ENCODE peak calls at places on chromosomes 16 and 17, in six cellular contexts. Q, I, X, V, K and T are unnamed samples.

GRCh38 chr17:71412803-71413202 is 708.0 kb upstream of the SOX9 start:
- DNase-seq in Q (no peak), I (no peak), X (no peak), V (no peak), K (no peak), T (no peak)

GRCh38 chr17:8128125-8128784 is 4.3 kb upstream of the HES7 start:
- DNase-seq in Q (no peak), I (no peak), X (no peak), V (no peak), K (peak), T (no peak)

GRCh38 chr16:86353934-86354333 is 156.4 kb upstream of the FOXF1 start:
- DNase-seq in Q (no peak), I (no peak), X (no peak), V (no peak), K (no peak), T (no peak)

GRCh38 chr16:55349867-55350266 is 25.9 kb downstream of the IRX6 start:
- DNase-seq in Q (no peak), I (no peak), X (no peak), V (no peak), K (no peak), T (no peak)

GRCh38 chr17:32909787-32910369 is 18.1 kb upstream of the TMEM98 start:
- DNase-seq in Q (no peak), I (peak), X (peak), V (peak), K (no peak), T (no peak)

GRCh38 chr17:17176341-17176740 is 29.8 kb downstream of the PLD6 start:
- DNase-seq in Q (no peak), I (no peak), X (no peak), V (no peak), K (no peak), T (no peak)

GRCh38 chr16:73713301-73713700 is 583.3 kb upstream of the PSMD7 start:
- DNase-seq in Q (no peak), I (no peak), X (no peak), V (no peak), K (no peak), T (no peak)

GRCh38 chr16:50635505-50636392 is 45.4 kb downstream of the SNX20 start:
- DNase-seq in Q (no peak), I (no peak), X (no peak), V (no peak), K (no peak), T (no peak)

DNA sequence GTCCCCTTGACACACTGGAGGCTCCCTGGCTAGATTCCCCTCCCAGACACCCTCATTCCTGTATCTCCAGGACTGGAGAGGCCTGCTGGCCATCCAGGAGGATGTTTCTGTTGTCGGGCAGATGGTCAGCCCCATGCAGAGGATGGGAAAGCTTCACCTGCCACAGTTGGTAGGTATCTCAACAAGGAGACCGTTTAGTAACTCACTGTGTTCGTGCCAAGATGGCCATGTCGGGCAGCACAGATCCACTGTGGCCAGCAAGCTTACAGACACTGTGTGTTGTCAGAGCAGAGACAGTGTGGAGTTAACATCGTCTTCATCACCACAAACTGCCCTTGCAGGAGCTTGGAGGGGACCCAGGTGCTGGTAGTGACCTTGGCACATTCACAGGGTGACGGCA is 390.9 kb downstream of the SEC14L1 start:
- DNase-seq in Q (peak), I (no peak), X (no peak), V (no peak), K (peak), T (no peak)
- TF ChIP-seq CTCF in Q (no peak), I (no peak), X (no peak), V (no peak), K (no peak), T (no peak)

DNA sequence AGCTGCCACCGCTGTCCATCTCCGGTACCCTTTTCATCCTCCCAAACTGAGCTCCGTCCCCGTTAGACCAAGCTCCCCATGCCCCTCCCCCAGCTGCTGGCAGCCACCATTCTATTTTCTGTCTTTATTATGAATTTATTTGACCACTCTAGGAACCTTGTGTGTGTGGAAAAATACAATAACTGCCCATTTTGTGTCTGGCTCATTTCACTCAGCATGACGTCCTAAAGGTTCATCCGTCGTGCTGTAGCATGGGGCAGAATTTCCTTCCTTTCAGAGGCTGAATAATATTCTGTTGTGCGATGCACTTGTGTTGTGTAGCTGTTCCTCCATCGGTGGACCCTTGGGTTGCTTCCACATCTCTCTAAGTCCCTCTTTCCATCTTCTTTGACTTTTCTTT is 263.1 kb downstream of the SEC14L1 start:
- DNase-seq in Q (no peak), I (no peak), X (no peak), V (no peak), K (no peak), T (no peak)
- TF ChIP-seq CTCF in Q (no peak), I (no peak), X (no peak), V (no peak), K (no peak), T (no peak)

GRCh38 chr17:57084361-57084801 is 665 bp upstream of the AKAP1 start:
- DNase-seq in Q (no peak), I (no peak), X (no peak), V (no peak), K (no peak), T (no peak)

GRCh38 chr17:57086069-57086930 is 1.3 kb downstream of the AKAP1 start:
- DNase-seq in Q (peak), I (peak), X (no peak), V (peak), K (peak), T (no peak)

GRCh38 chr17:57088298-57088697 is 3.3 kb downstream of the AKAP1 start:
- DNase-seq in Q (no peak), I (no peak), X (no peak), V (no peak), K (no peak), T (no peak)

GRCh38 chr17:57084802-57085447 is at the start of gene AKAP1:
- DNase-seq in Q (peak), I (peak), X (peak), V (peak), K (peak), T (peak)

DNA sequence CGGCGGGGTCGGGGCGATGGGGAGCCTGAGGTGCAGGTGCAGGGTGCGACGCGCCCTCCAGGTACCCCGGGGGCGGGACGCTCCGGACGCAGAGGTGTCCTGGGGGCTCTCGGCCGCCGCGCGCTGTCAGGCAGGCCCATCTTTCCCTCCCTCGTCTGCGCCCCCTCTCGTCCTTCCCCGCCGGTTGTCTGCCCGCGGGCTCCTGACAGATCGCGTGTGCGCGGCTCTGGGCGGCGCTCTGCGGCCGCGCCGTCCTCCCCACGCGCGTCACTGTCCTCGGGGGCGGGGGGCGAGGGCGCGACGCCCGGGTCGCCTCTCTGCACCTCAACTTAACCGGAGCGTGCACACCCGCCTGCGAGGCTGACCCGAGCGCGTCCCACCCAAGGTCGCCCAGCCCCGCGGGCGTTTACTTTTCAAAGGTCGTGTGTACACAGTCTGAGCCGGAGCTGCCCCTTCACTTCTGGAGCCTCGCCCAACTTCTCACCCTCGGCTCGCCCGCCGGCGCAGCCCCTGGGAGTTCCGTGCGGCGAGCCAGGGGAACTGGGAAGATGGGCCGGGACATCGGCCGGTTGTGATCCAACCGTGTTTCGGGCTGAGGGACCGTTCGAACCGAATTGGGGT is 512 bp downstream of the AKAP1 start:
- DNase-seq in Q (peak), I (peak), X (peak), V (peak), K (peak), T (no peak)
- TF ChIP-seq CTCF in Q (peak), I (peak), X (peak), V (no peak), K (no peak), T (peak)

GRCh38 chr17:68733241-68734176 is 132.3 kb upstream of the FAM20A start:
- DNase-seq in Q (no peak), I (no peak), X (peak), V (peak), K (no peak), T (no peak)
- TF ChIP-seq CTCF in Q (no peak), I (no peak), X (no peak), V (no peak), K (no peak), T (no peak)

GRCh38 chr16:30067584-30067916 is 2.0 kb downstream of the ALDOA start:
- DNase-seq in Q (no peak), I (no peak), X (no peak), V (no peak), K (no peak), T (no peak)

GRCh38 chr16:30069575-30070462 is 4.3 kb downstream of the ALDOA start:
- DNase-seq in Q (no peak), I (no peak), X (peak), V (peak), K (peak), T (no peak)

GRCh38 chr16:30068333-30068732 is 2.8 kb downstream of the ALDOA start:
- DNase-seq in Q (no peak), I (no peak), X (no peak), V (no peak), K (no peak), T (no peak)

GRCh38 chr16:30070490-30070889 is 4.9 kb downstream of the ALDOA start:
- DNase-seq in Q (no peak), I (no peak), X (no peak), V (no peak), K (no peak), T (no peak)

DNA sequence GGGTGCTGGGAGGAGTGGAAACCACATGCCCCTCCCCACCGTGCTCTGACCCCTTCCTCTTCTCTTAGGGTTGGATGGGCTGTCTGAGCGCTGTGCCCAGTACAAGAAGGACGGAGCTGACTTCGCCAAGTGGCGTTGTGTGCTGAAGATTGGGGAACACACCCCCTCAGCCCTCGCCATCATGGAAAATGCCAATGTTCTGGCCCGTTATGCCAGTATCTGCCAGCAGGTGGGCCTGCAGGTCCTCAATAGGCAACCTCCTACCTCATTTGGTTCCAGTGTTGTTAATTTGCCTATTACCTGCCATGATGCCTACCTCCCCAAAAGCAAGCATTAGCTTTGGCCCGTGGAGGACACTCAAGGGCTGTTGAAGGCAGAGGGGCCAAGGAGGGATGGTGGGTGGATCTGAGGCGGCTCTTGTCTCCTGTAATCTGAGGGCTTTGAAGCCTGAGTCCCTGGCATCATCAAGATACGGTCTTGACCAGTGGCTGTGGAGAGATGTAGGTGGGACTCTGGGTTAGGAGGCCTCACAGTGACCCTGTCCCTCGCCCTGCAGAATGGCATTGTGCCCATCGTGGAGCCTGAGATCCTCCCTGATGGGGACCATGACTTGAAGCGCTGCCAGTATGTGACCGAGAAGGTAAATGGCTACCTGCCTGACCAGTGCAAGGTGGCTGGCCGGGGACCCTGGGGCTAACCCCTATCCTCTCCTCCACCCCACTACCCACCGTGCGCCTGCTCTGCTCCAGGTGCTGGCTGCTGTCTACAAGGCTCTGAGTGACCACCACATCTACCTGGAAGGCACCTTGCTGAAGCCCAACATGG is 3.4 kb downstream of the ALDOA start:
- DNase-seq in Q (no peak), I (no peak), X (no peak), V (peak), K (peak), T (no peak)
- TF ChIP-seq CTCF in Q (peak), I (peak), X (peak), V (peak), K (peak), T (peak)

DNA sequence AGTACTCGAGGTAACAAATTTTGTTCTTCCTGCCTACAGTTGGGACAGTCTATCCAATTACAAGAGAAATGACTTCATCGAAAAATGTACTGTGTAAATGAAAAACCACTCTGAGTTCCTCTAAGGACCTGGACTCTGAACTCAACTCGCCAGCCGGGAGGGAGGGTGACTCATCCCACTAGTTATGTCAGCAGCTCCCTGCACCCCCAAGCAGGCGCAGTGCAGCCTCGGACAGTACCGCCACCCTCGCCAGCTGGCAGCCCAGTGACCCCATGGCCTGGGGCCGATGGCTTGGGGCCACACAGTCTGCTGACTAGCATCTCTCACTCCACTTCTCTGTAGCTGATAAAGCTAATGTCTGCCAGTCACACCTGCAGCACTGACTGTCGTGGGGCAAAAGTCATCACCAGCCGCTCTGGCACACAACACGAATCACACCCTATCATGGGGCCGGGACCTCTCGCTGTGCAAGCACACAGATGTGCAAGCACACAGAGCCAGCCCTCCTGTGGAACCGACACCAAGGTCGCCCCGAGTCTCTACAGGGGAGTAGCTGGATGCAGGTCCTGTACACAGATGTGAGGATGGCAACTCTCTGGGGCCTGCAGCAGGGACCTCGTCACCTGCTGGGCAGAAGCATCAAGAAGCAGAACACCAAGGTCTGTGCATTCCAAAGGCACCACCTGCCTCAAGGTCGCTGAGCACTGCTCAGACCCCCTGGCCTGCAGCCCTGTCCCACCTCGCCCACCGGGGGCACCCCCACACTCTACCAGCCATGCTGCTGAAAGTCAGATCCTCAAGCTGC is 5.7 kb downstream of the CSNK1D start:
- DNase-seq in Q (peak), I (no peak), X (peak), V (peak), K (peak), T (peak)
- TF ChIP-seq CTCF in Q (no peak), I (no peak), X (no peak), V (no peak), K (no peak), T (no peak)

GRCh38 chr17:63573634-63574033 is 23.4 kb downstream of the DCAF7 start:
- DNase-seq in Q (no peak), I (no peak), X (no peak), V (no peak), K (no peak), T (no peak)
- TF ChIP-seq CTCF in Q (peak), I (peak), X (no peak), V (peak), K (peak), T (peak)

DNA sequence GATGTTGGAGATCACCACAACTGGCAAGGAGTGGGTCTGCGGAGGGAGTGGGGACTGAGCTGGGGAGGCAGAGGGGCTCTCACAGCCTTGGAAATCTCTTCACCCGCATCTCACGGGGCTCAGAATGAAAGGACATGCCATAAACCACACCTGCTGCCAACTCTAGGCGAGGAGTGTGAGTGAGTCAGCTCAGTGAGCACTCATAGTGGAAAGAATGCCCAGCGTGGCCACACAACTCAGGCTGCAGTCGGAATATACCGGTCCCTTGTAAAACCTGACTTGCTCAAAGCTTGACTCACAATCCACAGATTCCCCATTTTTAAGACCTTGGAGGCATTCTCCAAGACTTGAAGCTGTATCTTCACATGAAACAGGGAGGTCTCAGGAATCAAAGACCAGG is 36.7 kb downstream of the STAT5A start:
- DNase-seq in Q (no peak), I (no peak), X (no peak), V (peak), K (peak), T (no peak)
- TF ChIP-seq CTCF in Q (no peak), I (no peak), X (no peak), V (no peak), K (no peak), T (no peak)

DNA sequence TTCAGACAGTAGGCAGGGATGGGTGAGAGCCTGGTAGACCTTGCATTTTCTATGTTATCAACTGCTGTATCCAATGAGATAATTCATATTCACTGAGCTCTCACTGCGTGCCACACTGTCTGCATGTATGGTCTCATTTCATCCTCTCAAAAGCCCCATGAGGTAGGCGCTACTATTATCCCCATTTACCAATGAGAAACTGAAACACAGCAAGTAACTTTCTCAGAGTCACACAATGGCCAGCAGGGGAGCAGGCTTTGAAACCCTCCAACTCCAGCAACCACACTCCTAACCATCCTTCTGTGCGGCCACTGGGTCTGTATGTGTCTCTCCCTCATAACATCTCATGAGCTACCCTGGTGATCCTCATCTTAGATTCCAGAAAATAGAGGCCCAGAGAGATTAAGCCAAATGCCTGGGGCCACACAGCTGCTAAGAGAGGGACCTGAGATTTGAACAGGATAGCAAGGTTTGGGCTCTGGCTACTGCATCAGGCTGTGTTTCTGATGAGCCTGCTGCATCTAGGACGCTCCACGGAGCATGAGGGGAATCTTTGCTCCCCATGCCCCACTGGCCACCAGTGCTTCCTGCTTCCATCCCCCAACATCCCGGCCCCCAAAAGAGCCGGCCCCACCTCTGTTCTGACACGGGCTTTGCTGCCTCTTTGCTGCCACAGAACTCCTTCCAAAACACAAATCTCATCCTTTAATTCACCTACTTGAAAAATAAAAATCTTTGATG is 3.2 kb downstream of the CCR7 start:
- DNase-seq in Q (peak), I (no peak), X (no peak), V (no peak), K (peak), T (peak)
- TF ChIP-seq CTCF in Q (no peak), I (peak), X (no peak), V (no peak), K (peak), T (peak)